ENCODE peak calls at places on chromosome 17, in ten cellular contexts. Y, B, J, K, Q, E, I, G, D and N are unnamed samples.

GRCh38 chr17:31787857-31788570 is 71.0 kb downstream of the COPRS start:
- DNase-seq in E (no peak), Q (peak; percentile 59), Y (peak; percentile 26), I (no peak), J (no peak), K (peak; percentile 14), B (peak; percentile 71), G (peak; percentile 57), D (no peak), N (no peak)

GRCh38 chr17:34638526-34639260 is 59.3 kb downstream of the TMEM132E start:
- DNase-seq in D (no peak), Y (no peak), K (no peak), J (no peak), Q (no peak), G (no peak), E (no peak), B (no peak), I (no peak), N (no peak)

GRCh38 chr17:74639704-74640142 is 16.2 kb upstream of the CD300E start:
- DNase-seq in J (no peak), B (no peak), E (no peak), G (peak; percentile 42), I (no peak), D (no peak), Q (no peak), Y (no peak), K (no peak), N (no peak)

GRCh38 chr17:17871913-17872312 is 35.1 kb upstream of the SREBF1 start:
- DNase-seq in I (no peak), G (no peak), D (no peak), Y (no peak), B (peak; percentile 11), Q (no peak), K (no peak), J (no peak), E (no peak), N (no peak)

GRCh38 chr17:68709995-68710780 is 109.0 kb upstream of the FAM20A start:
- DNase-seq in J (no peak), E (no peak), G (no peak), Q (no peak), B (no peak), Y (no peak), D (no peak), K (no peak), I (no peak), N (no peak)

GRCh38 chr17:50015146-50015545 is 20.1 kb upstream of the DLX3 start:
- DNase-seq in E (no peak), Y (no peak), D (no peak), K (no peak), I (no peak), G (no peak), B (no peak), Q (no peak), J (no peak), N (no peak)

GRCh38 chr17:15154618-15155017 is 110.5 kb downstream of the PMP22 start:
- DNase-seq in D (no peak), B (no peak), K (no peak), E (no peak), J (no peak), G (no peak), I (no peak), Q (no peak), Y (no peak), N (no peak)

GRCh38 chr17:78239489-78239931 is 8.1 kb downstream of the TMEM235 start:
- DNase-seq in B (peak; percentile 25), D (no peak), Q (no peak), J (no peak), Y (no peak), I (no peak), K (no peak), G (no peak), E (no peak), N (no peak)

GRCh38 chr17:4898351-4898750 is 985 bp upstream of the C17orf107 start:
- DNase-seq in E (no peak), B (no peak), J (no peak), I (no peak), Y (no peak), G (no peak), Q (no peak), D (peak; percentile 22), K (no peak), N (no peak)

DNA sequence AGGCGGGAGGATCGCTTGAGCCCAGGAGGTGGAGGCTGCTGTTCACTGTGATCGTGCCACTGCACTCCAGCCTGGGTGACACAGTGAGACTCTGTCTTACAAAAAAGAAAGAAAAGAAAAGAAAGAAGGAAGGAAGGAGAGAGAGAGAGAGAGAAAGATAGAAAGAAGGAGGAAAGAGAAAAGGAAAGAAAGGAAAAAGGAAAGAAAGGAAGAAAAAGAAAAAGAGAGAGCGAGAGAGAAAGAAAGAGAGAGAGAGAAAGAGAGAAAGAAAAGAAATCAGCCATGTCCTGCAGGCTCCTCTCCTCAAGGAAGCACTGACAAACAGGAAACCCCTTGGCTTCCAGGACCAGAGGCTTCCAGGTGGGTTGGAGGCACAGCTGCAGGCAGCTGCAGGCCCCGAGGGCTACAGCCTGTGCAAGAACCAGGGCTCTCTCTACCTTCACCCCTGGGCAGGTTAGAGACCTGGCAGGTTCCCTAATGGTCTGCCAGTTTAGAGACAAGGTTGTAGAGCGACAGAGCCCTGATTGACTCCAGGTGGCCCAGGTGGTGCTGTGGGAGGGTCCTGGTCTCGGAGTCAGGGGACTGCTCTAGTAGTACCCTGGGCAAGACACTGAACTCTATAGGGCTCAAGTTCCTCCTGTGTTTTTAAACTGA is 53.8 kb downstream of the PECAM1 start:
- DNase-seq in I (no peak), G (no peak), K (no peak), D (no peak), B (no peak), E (no peak), Q (no peak), Y (no peak), J (no peak), N (peak; percentile 55)
- H3K4me1 ChIP-seq in I (peaks cover 12% of the 10 kb centered on the region), G (peaks cover 98% of the 10 kb centered on the region), K (peaks cover 3% of the 10 kb centered on the region), D (peaks cover 16% of the 10 kb centered on the region), B (peaks cover 10% of the 10 kb centered on the region), E (no peaks in the 10 kb centered on the region), Q (peaks cover 10% of the 10 kb centered on the region), Y (no peaks in the 10 kb centered on the region), J (no peaks in the 10 kb centered on the region), N (no peaks in the 10 kb centered on the region)

DNA sequence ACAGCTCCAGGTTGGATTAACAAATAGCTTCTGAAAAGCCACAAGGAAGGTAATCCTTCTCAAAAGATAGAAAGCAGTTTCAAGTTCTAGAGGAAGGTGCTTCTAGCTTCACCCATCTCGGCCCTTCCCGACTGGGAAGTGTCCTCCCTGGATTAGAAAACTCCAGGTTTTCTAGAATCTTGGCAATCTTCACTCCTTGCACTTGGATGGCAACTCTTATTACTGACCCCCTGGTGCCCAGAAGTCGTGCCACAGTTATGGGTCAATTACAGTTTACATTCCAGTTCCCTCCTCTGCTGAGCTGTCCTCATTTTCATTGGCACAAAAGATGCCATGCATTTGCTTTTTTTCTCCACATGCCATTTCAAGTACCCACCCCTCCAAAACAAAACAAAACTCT is 65.6 kb downstream of the SMG6 start:
- DNase-seq in K (no peak), G (no peak), Q (no peak), B (no peak), D (no peak), I (no peak), E (no peak), J (no peak), Y (no peak), N (no peak)
- H3K4me1 ChIP-seq in K (peaks cover 57% of the 10 kb centered on the region), G (peaks cover 29% of the 10 kb centered on the region), Q (peaks cover 13% of the 10 kb centered on the region), B (peaks cover 10% of the 10 kb centered on the region), D (peaks cover 27% of the 10 kb centered on the region), I (peaks cover 10% of the 10 kb centered on the region), E (no peaks in the 10 kb centered on the region), J (peaks cover 4% of the 10 kb centered on the region), Y (peaks cover 35% of the 10 kb centered on the region), N (no peaks in the 10 kb centered on the region)

GRCh38 chr17:82242698-82242976 is 13.8 kb downstream of the SLC16A3 start:
- DNase-seq in K (peak; percentile 44), D (no peak), I (no peak), B (peak; percentile 44), E (no peak), Y (no peak), Q (no peak), J (no peak), G (no peak), N (no peak)

GRCh38 chr17:82244413-82245140 is 15.7 kb downstream of the SLC16A3 start:
- DNase-seq in J (no peak), I (no peak), D (no peak), Q (peak; percentile 69), G (no peak), B (peak; percentile 61), K (peak; percentile 40), E (no peak), Y (no peak), N (no peak)

GRCh38 chr17:82242977-82243647 is 14.3 kb downstream of the SLC16A3 start:
- DNase-seq in Y (no peak), I (no peak), G (peak; percentile 86), J (peak; percentile 21), B (peak; percentile 91), Q (peak; percentile 53), D (peak; percentile 94), K (peak; percentile 92), E (no peak), N (no peak)

GRCh38 chr17:82245144-82246039 is 16.6 kb downstream of the SLC16A3 start:
- DNase-seq in I (no peak), Q (no peak), B (peak; percentile 64), D (no peak), K (peak; percentile 29), E (no peak), Y (no peak), G (no peak), J (no peak), N (no peak)

DNA sequence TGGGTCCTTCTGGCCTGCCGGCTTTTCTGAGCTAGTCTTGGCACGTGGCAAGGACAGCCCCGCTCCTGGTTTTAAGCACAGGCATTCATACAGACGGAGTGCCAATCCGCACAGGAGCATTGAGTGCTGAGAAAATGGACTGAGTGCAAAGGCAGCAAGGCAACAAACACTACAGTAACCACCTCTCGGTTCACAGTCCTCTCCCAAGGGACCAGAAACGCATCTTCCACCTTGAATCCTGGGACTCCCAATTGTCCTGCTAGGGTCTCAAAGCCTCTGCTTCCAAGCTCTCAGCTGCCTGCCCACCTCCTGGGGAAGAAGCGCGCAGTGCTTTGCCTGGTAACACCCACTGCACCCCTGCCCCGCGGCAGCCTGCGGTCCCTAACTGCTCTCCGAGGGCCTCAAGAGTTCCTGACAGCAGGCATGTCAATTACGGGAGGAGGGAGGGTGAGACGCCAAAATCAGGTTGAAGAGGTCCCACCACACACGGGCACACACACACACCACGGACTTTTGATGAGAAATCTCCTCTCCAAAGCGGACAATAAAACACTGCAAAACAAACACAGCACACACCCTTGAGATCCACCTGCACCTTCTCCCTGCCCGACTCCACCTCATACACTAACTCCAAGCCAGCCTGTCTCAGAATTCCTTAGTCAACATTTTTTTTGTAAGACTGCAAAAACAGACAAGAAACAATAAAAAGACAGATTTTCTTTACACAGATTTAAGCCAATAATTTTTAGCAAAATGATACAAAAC is 15.0 kb downstream of the SLC16A3 start:
- DNase-seq in J (no peak), Y (no peak), G (no peak), Q (no peak), D (no peak), E (no peak), I (no peak), K (no peak), B (peak; percentile 40), N (no peak)
- H3K4me1 ChIP-seq in J (peaks cover 4% of the 10 kb centered on the region), Y (peaks cover 41% of the 10 kb centered on the region), G (peaks cover 71% of the 10 kb centered on the region), Q (peaks cover 89% of the 10 kb centered on the region), D (peaks cover 49% of the 10 kb centered on the region), E (peaks cover 33% of the 10 kb centered on the region), I (no peaks in the 10 kb centered on the region), K (peaks cover 74% of the 10 kb centered on the region), B (peaks cover 30% of the 10 kb centered on the region), N (no peaks in the 10 kb centered on the region)

DNA sequence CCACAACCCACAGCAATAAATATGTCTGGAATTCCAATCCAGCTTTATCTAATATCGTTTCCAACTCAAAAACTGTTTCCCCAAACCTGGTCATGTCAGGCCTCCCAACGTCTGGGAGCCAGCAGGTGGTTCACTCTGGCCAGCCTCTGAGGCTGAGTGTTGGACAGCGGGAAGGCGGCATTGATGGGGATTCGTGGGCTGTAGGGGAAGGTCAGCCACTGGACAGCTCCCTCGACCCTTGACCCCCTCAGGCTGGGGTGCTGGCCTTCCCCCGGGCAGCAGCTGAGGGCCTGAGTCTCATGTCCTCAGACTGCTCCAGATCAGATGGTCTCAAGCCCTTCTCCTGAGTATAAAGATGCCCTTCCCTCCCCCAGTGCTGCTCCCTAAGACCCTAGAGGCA is 50.2 kb downstream of the SDK2 start:
- DNase-seq in I (peak; percentile 58), K (no peak), B (no peak), D (no peak), J (no peak), Y (peak; percentile 59), E (no peak), Q (no peak), G (no peak), N (no peak)
- H3K4me1 ChIP-seq in I (peaks cover 24% of the 10 kb centered on the region), K (no peaks in the 10 kb centered on the region), B (no peaks in the 10 kb centered on the region), D (peaks cover 8% of the 10 kb centered on the region), J (peaks cover 3% of the 10 kb centered on the region), Y (peaks cover 15% of the 10 kb centered on the region), E (peaks cover 57% of the 10 kb centered on the region), Q (no peaks in the 10 kb centered on the region), G (peaks cover 25% of the 10 kb centered on the region), N (no peaks in the 10 kb centered on the region)